ENCODE peak calls at places on chromosomes 13 and 19, in four cellular contexts. D is vagina, Z is GM23338, K is gastrocnemius medialis. B is an unnamed sample. For H3K36me3, the result is how much of the 10 kb centered on the place peaks cover.

GRCh38 chr13:98366959-98367358 is 189.9 kb upstream of the RNF113B start:
- DNase-seq in D (no peak), Z (no peak), K (no peak), B (no peak)

GRCh38 chr19:46901701-46902401 is 41.1 kb downstream of the ARHGAP35 start:
- DNase-seq in D (no peak), Z (no peak), K (no peak), B (no peak)

GRCh38 chr13:109684836-109685602 is 101.4 kb downstream of the IRS2 start:
- DNase-seq in D (no peak), Z (no peak), K (peak), B (no peak)

GRCh38 chr13:71672527-71672926 is 194.5 kb downstream of the DACH1 start:
- DNase-seq in D (no peak), Z (peak), K (no peak), B (no peak)

GRCh38 chr19:16739546-16739945 is 19.9 kb downstream of the NWD1 start:
- DNase-seq in D (no peak), Z (peak), K (no peak), B (no peak)

GRCh38 chr19:55622242-55622969 is 2.0 kb downstream of the ZNF784 start:
- DNase-seq in D (no peak), Z (no peak), K (no peak), B (no peak)

GRCh38 chr19:56217039-56217949 is 15.2 kb downstream of the ZSCAN5C start:
- DNase-seq in D (no peak), Z (peak), K (no peak), B (peak)

GRCh38 chr19:3547767-3548282 is 8.9 kb downstream of the TEKTIP1 start:
- DNase-seq in D (no peak), Z (no peak), K (no peak), B (peak)

GRCh38 chr13:27868639-27869435 is 51.0 kb upstream of the PDX1 start:
- DNase-seq in D (no peak), Z (peak), K (no peak), B (no peak)

GRCh38 chr13:36673838-36674326 is at the start of gene SERTM1:
- DNase-seq in D (no peak), Z (peak), K (no peak), B (no peak)

GRCh38 chr19:54253331-54254194 is 3.5 kb downstream of the LILRB5 start:
- DNase-seq in D (no peak), Z (no peak), K (no peak), B (no peak)

GRCh38 chr19:5977222-5977784 is 637 bp downstream of the RANBP3 start:
- DNase-seq in D (no peak), Z (no peak), K (no peak), B (no peak)

GRCh38 chr19:2885736-2886135 is 15.0 kb upstream of the ZNF57 start:
- DNase-seq in D (no peak), Z (no peak), K (no peak), B (no peak)

GRCh38 chr19:18304496-18305312 is 18.2 kb downstream of the LSM4 start:
- DNase-seq in D (no peak), Z (peak), K (peak), B (peak)

GRCh38 chr19:18308948-18309325 is 13.9 kb downstream of the LSM4 start:
- DNase-seq in D (no peak), Z (no peak), K (no peak), B (no peak)

GRCh38 chr19:18306209-18306902 is 16.5 kb downstream of the LSM4 start:
- DNase-seq in D (no peak), Z (no peak), K (no peak), B (no peak)

GRCh38 chr19:18308051-18308947 is 14.6 kb downstream of the LSM4 start:
- DNase-seq in D (no peak), Z (no peak), K (no peak), B (peak)

GRCh38 chr19:18306903-18307681 is 15.8 kb downstream of the LSM4 start:
- DNase-seq in D (no peak), Z (peak), K (no peak), B (peak)
- H3K36me3 ChIP-seq in D (under half), Z (under half), K (under half), B (half or more)

GRCh38 chr19:30692517-30692870 is 320.3 kb downstream of the ZNF536 start:
- DNase-seq in D (no peak), Z (no peak), K (no peak), B (no peak)
- H3K4me3 ChIP-seq in D (peak), Z (no peak), K (peak), B (no peak)

GRCh38 chr19:50007947-50008346 is 17.2 kb downstream of the VRK3 start:
- DNase-seq in D (no peak), Z (no peak), K (no peak), B (no peak)
- H3K36me3 ChIP-seq in D (under half), Z (under half), K (under half), B (under half)

GRCh38 chr19:18170714-18171255 is 2.8 kb upstream of the IFI30 start:
- DNase-seq in D (peak), Z (no peak), K (no peak), B (peak)
- H3K4me3 ChIP-seq in D (no peak), Z (no peak), K (no peak), B (no peak)

DNA sequence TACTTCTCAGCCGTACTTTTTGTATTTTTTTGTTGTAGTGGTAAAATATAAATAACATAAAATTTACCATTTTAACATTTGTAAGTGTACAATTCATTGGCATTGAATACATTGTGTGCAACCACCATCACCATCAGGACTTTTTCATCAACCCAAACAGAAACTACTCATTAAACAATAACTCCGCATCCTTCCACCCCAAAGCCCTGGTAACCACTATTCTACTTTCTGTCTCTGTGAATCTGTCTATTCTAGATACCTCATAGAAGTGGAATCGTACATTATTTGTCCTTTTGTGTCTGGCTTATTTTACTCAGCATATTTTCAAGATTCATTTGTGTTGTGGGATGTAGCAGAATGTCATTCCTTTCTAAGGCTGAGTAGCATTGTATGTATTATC is 38.5 kb downstream of the USPL1 start:
- DNase-seq in D (no peak), Z (no peak), K (no peak), B (no peak)
- H3K36me3 ChIP-seq in D (under half), Z (under half), K (half or more), B (half or more)

GRCh38 chr13:112703935-112704633 is 14.2 kb downstream of the ATP11A start:
- DNase-seq in D (no peak), Z (no peak), K (no peak), B (peak)

GRCh38 chr13:112704634-112705145 is 14.9 kb downstream of the ATP11A start:
- DNase-seq in D (no peak), Z (no peak), K (no peak), B (peak)

GRCh38 chr13:112703449-112703848 is 13.6 kb downstream of the ATP11A start:
- DNase-seq in D (no peak), Z (no peak), K (no peak), B (no peak)

GRCh38 chr13:112702983-112703379 is 13.1 kb downstream of the ATP11A start:
- DNase-seq in D (no peak), Z (no peak), K (no peak), B (peak)

DNA sequence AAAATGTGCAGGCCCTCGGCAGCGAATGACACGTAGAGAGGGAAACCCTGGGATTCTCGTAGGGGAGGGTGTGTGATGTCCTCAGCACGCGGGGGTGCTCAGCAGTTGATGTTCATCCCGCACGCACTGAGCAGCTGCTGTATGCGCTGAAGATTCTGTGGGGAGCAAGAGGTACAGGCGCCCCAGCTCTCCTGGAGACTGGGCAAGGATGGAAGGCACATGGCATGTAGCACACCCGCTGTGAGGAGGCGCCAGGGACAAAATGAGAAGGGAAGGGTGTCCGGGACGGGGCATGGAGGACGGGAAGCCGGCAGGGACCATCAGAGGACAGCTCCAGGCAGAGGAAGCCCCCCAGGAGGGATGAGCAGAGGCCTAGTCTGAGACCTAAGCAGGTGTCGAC is 15.4 kb downstream of the ATP11A start:
- DNase-seq in D (no peak), Z (no peak), K (no peak), B (no peak)
- H3K4me3 ChIP-seq in D (no peak), Z (no peak), K (no peak), B (no peak)

B was measured in tibial artery.